ENCODE peak calls at places on chromosomes 1 and 21, in four cellular contexts. One of them, this sample, is unnamed.
A peak's percentile ranks its signal among the peaks of the same experiment; 100 is the strongest.

GRCh38 chr1:240511789-240512188 is 100.2 kb downstream of the GREM2 start:
- DNase-seq in vagina: no peak
- DNase-seq in transverse colon: no peak
- DNase-seq in H1: no peak
- DNase-seq in this sample: no peak

GRCh38 chr1:201291917-201292316 is 8.6 kb downstream of the PKP1 start:
- DNase-seq in vagina: no peak
- DNase-seq in transverse colon: no peak
- DNase-seq in H1: no peak
- DNase-seq in this sample: no peak

GRCh38 chr1:117312453-117313138 is 54.7 kb upstream of the MAN1A2 start:
- DNase-seq in vagina: no peak
- DNase-seq in transverse colon: no peak
- DNase-seq in H1: no peak
- DNase-seq in this sample: no peak

GRCh38 chr1:152451254-152451653 is 37.2 kb upstream of the CRNN start:
- DNase-seq in vagina: peak; percentile 60
- DNase-seq in transverse colon: no peak
- DNase-seq in H1: no peak
- DNase-seq in this sample: no peak

GRCh38 chr1:16215882-16216753 is 3.7 kb upstream of the ARHGEF19 start:
- DNase-seq in vagina: no peak
- DNase-seq in transverse colon: peak; percentile 94
- DNase-seq in H1: peak; percentile 97
- DNase-seq in this sample: peak; percentile 88

GRCh38 chr1:150134537-150134936 is 15.2 kb upstream of the PLEKHO1 start:
- DNase-seq in vagina: no peak
- DNase-seq in transverse colon: no peak
- DNase-seq in H1: no peak
- DNase-seq in this sample: no peak

GRCh38 chr1:181021811-181022434 is 747 bp downstream of the STX6 start:
- DNase-seq in vagina: peak; percentile 91
- DNase-seq in transverse colon: peak; percentile 62
- DNase-seq in H1: peak; percentile 63
- DNase-seq in this sample: no peak

GRCh38 chr1:203342192-203342940 is 8.6 kb downstream of the FMOD start:
- DNase-seq in vagina: no peak
- DNase-seq in transverse colon: peak; percentile 77
- DNase-seq in H1: peak; percentile 89
- DNase-seq in this sample: peak; percentile 71

GRCh38 chr1:10830961-10831669 is 34.7 kb upstream of the CASZ1 start:
- DNase-seq in vagina: no peak
- DNase-seq in transverse colon: no peak
- DNase-seq in H1: no peak
- DNase-seq in this sample: no peak

GRCh38 chr1:222739929-222740328 is 2.9 kb downstream of the FAM177B start:
- DNase-seq in vagina: no peak
- DNase-seq in transverse colon: no peak
- DNase-seq in H1: no peak
- DNase-seq in this sample: no peak

GRCh38 chr1:118945460-118945859 is 42.7 kb downstream of the TBX15 start:
- DNase-seq in vagina: no peak
- DNase-seq in transverse colon: no peak
- DNase-seq in H1: no peak
- DNase-seq in this sample: no peak

GRCh38 chr1:60970081-60970509 is 112.3 kb upstream of the NFIA start:
- DNase-seq in vagina: no peak
- DNase-seq in transverse colon: no peak
- DNase-seq in H1: no peak
- DNase-seq in this sample: no peak

GRCh38 chr1:207050428-207050767 is 610 bp downstream of the YOD1 start:
- DNase-seq in vagina: no peak
- DNase-seq in transverse colon: no peak
- DNase-seq in H1: no peak
- DNase-seq in this sample: no peak

GRCh38 chr1:203364013-203364730 is 13.2 kb upstream of the FMOD start:
- DNase-seq in vagina: no peak
- DNase-seq in transverse colon: peak; percentile 51
- DNase-seq in H1: no peak
- DNase-seq in this sample: peak; percentile 46

GRCh38 chr1:150259758-150260669 is 2.4 kb downstream of the CA14 start:
- DNase-seq in vagina: no peak
- DNase-seq in transverse colon: peak; percentile 66
- DNase-seq in H1: peak; percentile 81
- DNase-seq in this sample: peak; percentile 78

GRCh38 chr21:38924954-38925353 is 119.2 kb downstream of the ETS2 start:
- DNase-seq in vagina: no peak
- DNase-seq in transverse colon: no peak
- DNase-seq in H1: no peak
- DNase-seq in this sample: no peak

GRCh38 chr1:5408401-5408800 is 583.8 kb downstream of the NPHP4 start:
- DNase-seq in vagina: no peak
- DNase-seq in transverse colon: no peak
- DNase-seq in H1: no peak
- DNase-seq in this sample: no peak

GRCh38 chr1:205396972-205397616 is 24.8 kb downstream of the LEMD1 start:
- DNase-seq in vagina: no peak
- DNase-seq in transverse colon: peak; percentile 19
- DNase-seq in H1: no peak
- DNase-seq in this sample: no peak

GRCh38 chr1:220385158-220385557 is 112.9 kb upstream of the RAB3GAP2 start:
- DNase-seq in vagina: no peak
- DNase-seq in transverse colon: no peak
- DNase-seq in H1: no peak
- DNase-seq in this sample: no peak

GRCh38 chr21:44929242-44929798 is 8.6 kb upstream of the ITGB2 start:
- DNase-seq in vagina: no peak
- DNase-seq in transverse colon: no peak
- DNase-seq in H1: no peak
- DNase-seq in this sample: no peak

GRCh38 chr1:68016364-68016763 is 34.1 kb downstream of the DIRAS3 start:
- DNase-seq in vagina: no peak
- DNase-seq in transverse colon: no peak
- DNase-seq in H1: no peak
- DNase-seq in this sample: no peak

GRCh38 chr1:205370780-205371179 is 14.1 kb upstream of the KLHDC8A start:
- DNase-seq in vagina: no peak
- DNase-seq in transverse colon: no peak
- DNase-seq in H1: no peak
- DNase-seq in this sample: peak; percentile 74

GRCh38 chr1:240562111-240562590 is 49.8 kb downstream of the GREM2 start:
- DNase-seq in vagina: no peak
- DNase-seq in transverse colon: no peak
- DNase-seq in H1: no peak
- DNase-seq in this sample: no peak

GRCh38 chr21:31282095-31282709 is 61.9 kb downstream of the TIAM1 start:
- DNase-seq in vagina: no peak
- DNase-seq in transverse colon: peak; percentile 8
- DNase-seq in H1: no peak
- DNase-seq in this sample: peak; percentile 37

GRCh38 chr1:63698001-63698838 is 75.6 kb upstream of the ROR1 start:
- DNase-seq in vagina: no peak
- DNase-seq in transverse colon: peak; percentile 37
- DNase-seq in H1: no peak
- DNase-seq in this sample: peak; percentile 67

GRCh38 chr21:20311388-20311787 is 686.8 kb upstream of the NCAM2 start:
- DNase-seq in vagina: no peak
- DNase-seq in transverse colon: no peak
- DNase-seq in H1: no peak
- DNase-seq in this sample: no peak

GRCh38 chr1:6724517-6725141 is 23.0 kb upstream of the DNAJC11 start:
- DNase-seq in vagina: no peak
- DNase-seq in transverse colon: no peak
- DNase-seq in H1: no peak
- DNase-seq in this sample: no peak

GRCh38 chr1:205444931-205445652 is 10.8 kb downstream of the BLACAT1 start:
- DNase-seq in vagina: no peak
- DNase-seq in transverse colon: peak; percentile 35
- DNase-seq in H1: peak; percentile 77
- DNase-seq in this sample: peak; percentile 34

GRCh38 chr1:8985915-8986813 is 40.1 kb downstream of the SLC2A7 start:
- DNase-seq in vagina: no peak
- DNase-seq in transverse colon: peak; percentile 80
- DNase-seq in H1: no peak
- DNase-seq in this sample: peak; percentile 88

GRCh38 chr1:201795066-201795465 is 33.9 kb upstream of the IPO9 start:
- DNase-seq in vagina: no peak
- DNase-seq in transverse colon: no peak
- DNase-seq in H1: no peak
- DNase-seq in this sample: no peak

GRCh38 chr21:40615503-40616376 is 231.2 kb downstream of the DSCAM start:
- DNase-seq in vagina: no peak
- DNase-seq in transverse colon: no peak
- DNase-seq in H1: no peak
- DNase-seq in this sample: no peak

GRCh38 chr21:35525443-35525842 is 476.3 kb upstream of the RUNX1 start:
- DNase-seq in vagina: no peak
- DNase-seq in transverse colon: no peak
- DNase-seq in H1: no peak
- DNase-seq in this sample: no peak
- TF ChIP-seq POLR2AphosphoS5 in vagina: no peak
- TF ChIP-seq POLR2AphosphoS5 in transverse colon: no peak
- TF ChIP-seq POLR2AphosphoS5 in H1: no peak
- TF ChIP-seq POLR2AphosphoS5 in this sample: no peak

DNA sequence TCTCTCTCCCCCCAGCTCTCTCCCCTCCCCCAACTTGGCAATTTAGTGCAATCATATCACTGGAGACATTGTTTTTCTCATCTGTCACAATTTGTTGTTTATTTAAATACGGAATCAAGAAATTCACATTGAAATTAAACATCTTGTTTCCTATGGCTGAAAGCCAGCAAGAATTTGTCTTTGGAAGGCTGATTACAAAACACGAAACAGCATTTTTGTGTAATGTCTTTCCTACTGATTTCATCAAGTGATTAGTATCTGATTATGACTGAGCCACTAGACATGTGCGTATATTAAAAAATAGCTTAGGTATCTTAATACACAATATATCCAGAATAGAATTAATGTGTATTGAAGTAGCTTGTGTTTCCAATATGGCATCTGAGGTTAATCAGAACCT is 119.8 kb downstream of the LYPLAL1 start:
- DNase-seq in vagina: no peak
- DNase-seq in transverse colon: no peak
- DNase-seq in H1: no peak
- DNase-seq in this sample: no peak
- TF ChIP-seq POLR2AphosphoS5 in vagina: no peak
- TF ChIP-seq POLR2AphosphoS5 in transverse colon: no peak
- TF ChIP-seq POLR2AphosphoS5 in H1: no peak
- TF ChIP-seq POLR2AphosphoS5 in this sample: no peak

GRCh38 chr1:161044535-161044907 is 1.3 kb downstream of the USF1 start:
- DNase-seq in vagina: no peak
- DNase-seq in transverse colon: no peak
- DNase-seq in H1: no peak
- DNase-seq in this sample: no peak

GRCh38 chr1:161044908-161045748 is 649 bp downstream of the USF1 start:
- DNase-seq in vagina: no peak
- DNase-seq in transverse colon: peak; percentile 82
- DNase-seq in H1: peak; percentile 64
- DNase-seq in this sample: peak; percentile 64

GRCh38 chr1:161046574-161047167 is 894 bp upstream of the USF1 start:
- DNase-seq in vagina: no peak
- DNase-seq in transverse colon: no peak
- DNase-seq in H1: no peak
- DNase-seq in this sample: no peak

GRCh38 chr1:161047436-161048420 is 2.0 kb upstream of the USF1 start:
- DNase-seq in vagina: no peak
- DNase-seq in transverse colon: no peak
- DNase-seq in H1: no peak
- DNase-seq in this sample: no peak

DNA sequence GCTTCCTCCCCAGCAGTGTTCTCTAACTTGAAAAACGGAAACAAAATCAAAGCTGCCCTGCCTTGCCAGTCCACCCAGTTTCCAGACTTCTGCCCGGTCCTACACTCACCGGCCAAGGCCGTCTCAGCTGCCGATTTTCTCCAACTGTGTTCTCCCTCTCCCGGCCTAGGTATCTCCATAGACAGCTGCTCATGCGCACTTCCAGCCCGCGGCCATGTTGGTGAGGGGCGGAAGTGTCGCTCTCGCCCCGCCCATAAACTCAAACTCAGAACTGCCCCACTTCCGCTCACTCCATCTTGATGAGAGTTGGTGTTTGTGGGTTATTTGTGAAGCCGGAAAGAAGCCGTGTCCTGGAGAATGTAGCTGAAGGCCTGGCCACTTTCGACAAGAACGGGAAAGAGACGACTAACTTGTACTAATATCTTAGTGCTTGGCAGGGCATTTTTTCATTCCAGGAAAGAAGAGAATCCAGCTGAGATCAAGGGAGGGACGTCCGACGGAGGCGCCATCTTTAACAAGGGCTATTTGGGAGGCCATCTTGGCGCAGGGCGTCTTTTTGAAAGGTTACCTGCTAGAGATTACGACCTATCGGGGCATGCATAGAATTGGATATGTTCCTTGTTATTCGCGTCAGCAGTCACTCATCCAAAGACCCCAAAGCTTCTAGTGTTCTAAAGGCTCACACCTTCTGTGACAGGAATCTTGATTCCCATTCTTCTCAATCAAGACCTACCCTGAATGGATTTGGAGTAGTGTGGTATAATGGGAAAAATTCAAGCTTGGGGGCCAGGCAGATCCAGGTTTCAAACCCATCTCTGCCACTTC is at the start of gene USF1:
- DNase-seq in vagina: peak; percentile 96
- DNase-seq in transverse colon: peak; percentile 95
- DNase-seq in H1: peak; percentile 93
- DNase-seq in this sample: peak; percentile 96
- TF ChIP-seq POLR2AphosphoS5 in vagina: peak; percentile 90
- TF ChIP-seq POLR2AphosphoS5 in transverse colon: peak; percentile 80
- TF ChIP-seq POLR2AphosphoS5 in H1: peak; percentile 90
- TF ChIP-seq POLR2AphosphoS5 in this sample: peak; percentile 80

GRCh38 chr21:43361493-43362296 is 65.2 kb downstream of the SIK1 start:
- DNase-seq in vagina: no peak
- DNase-seq in transverse colon: peak; percentile 71
- DNase-seq in H1: no peak
- DNase-seq in this sample: no peak

GRCh38 chr21:43360441-43361126 is 66.3 kb downstream of the SIK1 start:
- DNase-seq in vagina: no peak
- DNase-seq in transverse colon: no peak
- DNase-seq in H1: no peak
- DNase-seq in this sample: no peak

GRCh38 chr21:43362928-43363314 is 64.0 kb downstream of the SIK1 start:
- DNase-seq in vagina: no peak
- DNase-seq in transverse colon: peak; percentile 59
- DNase-seq in H1: no peak
- DNase-seq in this sample: no peak

GRCh38 chr21:43362306-43362927 is 64.5 kb downstream of the SIK1 start:
- DNase-seq in vagina: no peak
- DNase-seq in transverse colon: peak; percentile 77
- DNase-seq in H1: peak; percentile 63
- DNase-seq in this sample: peak; percentile 56

GRCh38 chr21:43361127-43361492 is 65.8 kb downstream of the SIK1 start:
- DNase-seq in vagina: no peak
- DNase-seq in transverse colon: peak; percentile 52
- DNase-seq in H1: no peak
- DNase-seq in this sample: no peak
- TF ChIP-seq POLR2AphosphoS5 in vagina: no peak
- TF ChIP-seq POLR2AphosphoS5 in transverse colon: no peak
- TF ChIP-seq POLR2AphosphoS5 in H1: no peak
- TF ChIP-seq POLR2AphosphoS5 in this sample: no peak